ENCODE peak calls at places on chromosomes 1 and 21, in six cellular contexts. One of them, this sample, is unnamed.

GRCh38 chr1:202107801-202108731 is 14.7 kb upstream of the GPR37L1 start:
- DNase-seq in transverse colon: peak; percentile 87
- DNase-seq in psoas muscle: no peak
- DNase-seq in lower lobe of right lung: peak; percentile 53
- DNase-seq in MCF 10A: peak; percentile 91
- DNase-seq in brain microvascular endothelial cell: no peak
- DNase-seq in this sample: no peak

GRCh38 chr1:201336711-201337450 is 40.6 kb downstream of the TNNT2 start:
- DNase-seq in transverse colon: no peak
- DNase-seq in psoas muscle: no peak
- DNase-seq in lower lobe of right lung: peak; percentile 24
- DNase-seq in MCF 10A: no peak
- DNase-seq in brain microvascular endothelial cell: no peak
- DNase-seq in this sample: peak; percentile 62

GRCh38 chr21:42844411-42845113 is 34.8 kb downstream of the WDR4 start:
- DNase-seq in transverse colon: no peak
- DNase-seq in psoas muscle: peak; percentile 82
- DNase-seq in lower lobe of right lung: peak; percentile 78
- DNase-seq in MCF 10A: no peak
- DNase-seq in brain microvascular endothelial cell: no peak
- DNase-seq in this sample: peak; percentile 72

GRCh38 chr1:227959325-227959860 is 11.7 kb upstream of the WNT9A start:
- DNase-seq in transverse colon: no peak
- DNase-seq in psoas muscle: peak; percentile 17
- DNase-seq in lower lobe of right lung: no peak
- DNase-seq in MCF 10A: no peak
- DNase-seq in brain microvascular endothelial cell: no peak
- DNase-seq in this sample: no peak

GRCh38 chr1:44822981-44823451 is 14.7 kb downstream of the BTBD19 start:
- DNase-seq in transverse colon: peak; percentile 13
- DNase-seq in psoas muscle: peak; percentile 58
- DNase-seq in lower lobe of right lung: no peak
- DNase-seq in MCF 10A: no peak
- DNase-seq in brain microvascular endothelial cell: no peak
- DNase-seq in this sample: peak; percentile 90

GRCh38 chr1:18858070-18858688 is 1.3 kb downstream of the TAS1R2 start:
- DNase-seq in transverse colon: no peak
- DNase-seq in psoas muscle: no peak
- DNase-seq in lower lobe of right lung: no peak
- DNase-seq in MCF 10A: no peak
- DNase-seq in brain microvascular endothelial cell: no peak
- DNase-seq in this sample: no peak

GRCh38 chr1:217333939-217334338 is 297.0 kb downstream of the GPATCH2 start:
- DNase-seq in transverse colon: peak; percentile 9
- DNase-seq in psoas muscle: no peak
- DNase-seq in lower lobe of right lung: no peak
- DNase-seq in MCF 10A: peak; percentile 79
- DNase-seq in brain microvascular endothelial cell: no peak
- DNase-seq in this sample: no peak

GRCh38 chr1:235295902-235296350 is 32.1 kb downstream of the ARID4B start:
- DNase-seq in transverse colon: no peak
- DNase-seq in psoas muscle: no peak
- DNase-seq in lower lobe of right lung: no peak
- DNase-seq in MCF 10A: peak; percentile 20
- DNase-seq in brain microvascular endothelial cell: peak; percentile 88
- DNase-seq in this sample: no peak

GRCh38 chr1:203035111-203036000 is 9.1 kb downstream of the PPFIA4 start:
- DNase-seq in transverse colon: no peak
- DNase-seq in psoas muscle: peak; percentile 87
- DNase-seq in lower lobe of right lung: no peak
- DNase-seq in MCF 10A: no peak
- DNase-seq in brain microvascular endothelial cell: no peak
- DNase-seq in this sample: no peak

GRCh38 chr1:19179597-19180271 is 30.3 kb downstream of the UBR4 start:
- DNase-seq in transverse colon: no peak
- DNase-seq in psoas muscle: no peak
- DNase-seq in lower lobe of right lung: no peak
- DNase-seq in MCF 10A: peak; percentile 20
- DNase-seq in brain microvascular endothelial cell: peak; percentile 18
- DNase-seq in this sample: no peak

GRCh38 chr1:201807958-201808632 is 20.9 kb upstream of the IPO9 start:
- DNase-seq in transverse colon: no peak
- DNase-seq in psoas muscle: peak; percentile 46
- DNase-seq in lower lobe of right lung: no peak
- DNase-seq in MCF 10A: no peak
- DNase-seq in brain microvascular endothelial cell: no peak
- DNase-seq in this sample: no peak

GRCh38 chr1:106787511-106787910 is 269.0 kb upstream of the PRMT6 start:
- DNase-seq in transverse colon: no peak
- DNase-seq in psoas muscle: no peak
- DNase-seq in lower lobe of right lung: no peak
- DNase-seq in MCF 10A: no peak
- DNase-seq in brain microvascular endothelial cell: no peak
- DNase-seq in this sample: no peak

GRCh38 chr1:112513112-112513870 is 4.5 kb downstream of the WNT2B start:
- DNase-seq in transverse colon: peak; percentile 33
- DNase-seq in psoas muscle: no peak
- DNase-seq in lower lobe of right lung: no peak
- DNase-seq in MCF 10A: no peak
- DNase-seq in brain microvascular endothelial cell: peak; percentile 73
- DNase-seq in this sample: no peak

GRCh38 chr1:97277891-97278662 is 556.5 kb downstream of the PTBP2 start:
- DNase-seq in transverse colon: no peak
- DNase-seq in psoas muscle: no peak
- DNase-seq in lower lobe of right lung: no peak
- DNase-seq in MCF 10A: peak; percentile 87
- DNase-seq in brain microvascular endothelial cell: no peak
- DNase-seq in this sample: no peak

GRCh38 chr1:45499415-45499769 is 481 bp downstream of the CCDC163 start:
- DNase-seq in transverse colon: no peak
- DNase-seq in psoas muscle: no peak
- DNase-seq in lower lobe of right lung: no peak
- DNase-seq in MCF 10A: no peak
- DNase-seq in brain microvascular endothelial cell: no peak
- DNase-seq in this sample: no peak

GRCh38 chr1:201448981-201449380 is 20.0 kb downstream of the PHLDA3 start:
- DNase-seq in transverse colon: no peak
- DNase-seq in psoas muscle: no peak
- DNase-seq in lower lobe of right lung: no peak
- DNase-seq in MCF 10A: no peak
- DNase-seq in brain microvascular endothelial cell: no peak
- DNase-seq in this sample: no peak

GRCh38 chr1:204102029-204102611 is 29.2 kb downstream of the SOX13 start:
- DNase-seq in transverse colon: no peak
- DNase-seq in psoas muscle: no peak
- DNase-seq in lower lobe of right lung: no peak
- DNase-seq in MCF 10A: no peak
- DNase-seq in brain microvascular endothelial cell: no peak
- DNase-seq in this sample: no peak

GRCh38 chr1:40316595-40317393 is at the start of gene COL9A2:
- DNase-seq in transverse colon: peak; percentile 66
- DNase-seq in psoas muscle: no peak
- DNase-seq in lower lobe of right lung: peak; percentile 63
- DNase-seq in MCF 10A: peak; percentile 9
- DNase-seq in brain microvascular endothelial cell: no peak
- DNase-seq in this sample: no peak

GRCh38 chr1:33088119-33088906 is 7.4 kb downstream of the AZIN2 start:
- DNase-seq in transverse colon: no peak
- DNase-seq in psoas muscle: no peak
- DNase-seq in lower lobe of right lung: no peak
- DNase-seq in MCF 10A: no peak
- DNase-seq in brain microvascular endothelial cell: no peak
- DNase-seq in this sample: no peak

GRCh38 chr1:109718495-109718894 is 6.4 kb downstream of the GSTM5 start:
- DNase-seq in transverse colon: no peak
- DNase-seq in psoas muscle: no peak
- DNase-seq in lower lobe of right lung: no peak
- DNase-seq in MCF 10A: peak; percentile 13
- DNase-seq in brain microvascular endothelial cell: no peak
- DNase-seq in this sample: no peak

GRCh38 chr1:233383984-233384383 is 56.5 kb downstream of the MAP3K21 start:
- DNase-seq in transverse colon: no peak
- DNase-seq in psoas muscle: no peak
- DNase-seq in lower lobe of right lung: no peak
- DNase-seq in MCF 10A: no peak
- DNase-seq in brain microvascular endothelial cell: no peak
- DNase-seq in this sample: no peak

GRCh38 chr1:33762099-33762830 is 101.6 kb upstream of the HMGB4 start:
- DNase-seq in transverse colon: no peak
- DNase-seq in psoas muscle: no peak
- DNase-seq in lower lobe of right lung: no peak
- DNase-seq in MCF 10A: no peak
- DNase-seq in brain microvascular endothelial cell: no peak
- DNase-seq in this sample: no peak

GRCh38 chr1:235998812-235999211 is 66.1 kb downstream of the NID1 start:
- DNase-seq in transverse colon: no peak
- DNase-seq in psoas muscle: no peak
- DNase-seq in lower lobe of right lung: no peak
- DNase-seq in MCF 10A: peak; percentile 73
- DNase-seq in brain microvascular endothelial cell: no peak
- DNase-seq in this sample: no peak

GRCh38 chr1:231040800-231041704 is 998 bp upstream of the FAM89A start:
- DNase-seq in transverse colon: no peak
- DNase-seq in psoas muscle: peak; percentile 54
- DNase-seq in lower lobe of right lung: no peak
- DNase-seq in MCF 10A: no peak
- DNase-seq in brain microvascular endothelial cell: no peak
- DNase-seq in this sample: no peak

GRCh38 chr1:27725374-27726172 is at the start of gene FAM76A:
- DNase-seq in transverse colon: peak; percentile 100
- DNase-seq in psoas muscle: peak; percentile 100
- DNase-seq in lower lobe of right lung: peak; percentile 100
- DNase-seq in MCF 10A: peak; percentile 98
- DNase-seq in brain microvascular endothelial cell: peak; percentile 98
- DNase-seq in this sample: peak; percentile 99
- TF ChIP-seq CTCF in transverse colon: peak; percentile 41
- TF ChIP-seq CTCF in psoas muscle: peak; percentile 34
- TF ChIP-seq CTCF in lower lobe of right lung: peak; percentile 66
- TF ChIP-seq CTCF in MCF 10A: peak; percentile 23
- TF ChIP-seq CTCF in brain microvascular endothelial cell: peak; percentile 57
- TF ChIP-seq CTCF in this sample: peak; percentile 79

DNA sequence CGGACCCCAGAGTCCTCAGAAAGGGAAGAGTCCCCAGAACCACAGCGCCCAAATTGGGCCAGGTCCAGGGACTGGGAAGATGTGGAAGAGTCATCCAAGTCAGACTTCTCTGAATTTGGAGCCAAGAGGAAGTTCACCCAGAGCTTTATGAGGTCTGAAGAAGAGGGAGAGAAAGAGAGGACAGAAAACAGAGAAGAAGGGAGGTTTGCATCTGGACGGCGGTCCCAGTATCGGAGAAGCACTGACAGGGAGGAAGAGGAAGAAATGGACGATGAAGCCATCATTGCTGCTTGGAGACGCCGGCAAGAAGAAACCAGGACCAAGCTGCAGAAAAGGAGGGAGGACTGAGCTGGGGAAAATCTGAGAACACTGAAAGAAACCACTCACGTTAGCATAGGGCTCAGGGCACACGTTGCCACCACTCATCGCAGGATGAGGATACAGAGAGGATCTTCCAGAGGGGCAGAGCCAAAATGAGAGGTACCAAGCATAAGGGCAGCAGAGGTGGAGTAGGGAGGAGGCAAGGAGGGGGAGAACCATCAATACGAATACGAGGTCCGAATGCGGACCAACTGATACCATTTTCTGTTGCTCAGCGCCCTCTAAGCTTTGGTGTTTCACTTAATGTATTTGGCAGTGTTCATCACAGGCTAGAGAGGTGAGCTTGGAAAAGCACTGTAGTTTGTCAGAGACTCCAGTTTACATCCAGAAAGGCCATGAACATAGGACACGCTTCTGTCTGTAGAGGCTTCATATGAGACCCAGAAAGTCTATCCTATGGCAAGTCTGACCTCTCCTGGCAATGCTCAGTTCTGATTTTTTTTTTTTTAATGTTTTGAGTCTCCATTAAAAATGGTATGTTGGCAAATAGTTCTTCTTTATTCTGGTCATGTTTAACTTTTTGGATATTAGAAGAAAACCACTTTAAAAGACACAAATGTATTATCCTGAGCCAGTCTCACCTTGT is 34.7 kb downstream of the STYXL2 start:
- DNase-seq in transverse colon: no peak
- DNase-seq in psoas muscle: no peak
- DNase-seq in lower lobe of right lung: no peak
- DNase-seq in MCF 10A: peak; percentile 31
- DNase-seq in brain microvascular endothelial cell: no peak
- DNase-seq in this sample: no peak
- TF ChIP-seq CTCF in transverse colon: no peak
- TF ChIP-seq CTCF in psoas muscle: no peak
- TF ChIP-seq CTCF in lower lobe of right lung: no peak
- TF ChIP-seq CTCF in MCF 10A: peak; percentile 43
- TF ChIP-seq CTCF in brain microvascular endothelial cell: no peak
- TF ChIP-seq CTCF in this sample: peak; percentile 71

DNA sequence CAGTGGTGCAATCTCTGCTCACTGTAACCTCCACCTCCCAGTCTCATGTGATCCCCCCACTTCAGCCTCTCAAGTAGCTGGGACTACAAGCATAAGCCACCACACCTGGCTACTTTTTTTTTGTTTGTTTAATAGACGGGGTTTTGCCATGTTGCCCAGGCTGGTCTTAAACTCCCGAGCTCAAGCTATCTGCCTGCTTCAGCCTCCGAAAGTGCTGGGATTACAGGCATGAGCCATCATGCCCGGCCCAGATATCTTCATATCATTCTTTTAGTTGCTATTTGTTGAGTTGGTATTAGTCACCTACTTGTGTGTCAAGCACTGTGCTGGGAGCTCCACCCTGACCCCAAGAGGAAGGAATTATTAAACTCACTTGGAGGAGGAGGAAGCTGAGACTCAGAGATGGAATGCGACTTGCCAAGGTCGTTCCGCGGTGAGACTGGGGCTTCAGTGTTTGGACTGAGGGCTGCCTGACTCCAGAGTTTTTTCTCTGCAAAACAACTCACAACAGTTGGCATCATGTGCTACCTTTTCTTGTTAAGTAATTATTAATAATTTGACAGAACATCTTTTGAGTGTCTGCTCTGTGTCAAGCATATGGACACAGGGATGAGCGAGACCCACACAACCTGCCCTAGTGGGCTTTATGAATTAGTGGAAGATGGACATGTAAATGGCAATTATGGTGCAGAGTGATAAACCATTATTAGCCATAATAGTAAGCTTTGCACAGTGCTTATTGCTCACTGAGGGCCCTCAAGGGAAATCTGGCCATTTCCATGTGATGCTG is 132.0 kb downstream of the FOXD2 start:
- DNase-seq in transverse colon: peak; percentile 63
- DNase-seq in psoas muscle: no peak
- DNase-seq in lower lobe of right lung: peak; percentile 70
- DNase-seq in MCF 10A: peak; percentile 86
- DNase-seq in brain microvascular endothelial cell: peak; percentile 87
- DNase-seq in this sample: no peak
- TF ChIP-seq CTCF in transverse colon: peak; percentile 40
- TF ChIP-seq CTCF in psoas muscle: no peak
- TF ChIP-seq CTCF in lower lobe of right lung: peak; percentile 58
- TF ChIP-seq CTCF in MCF 10A: peak; percentile 33
- TF ChIP-seq CTCF in brain microvascular endothelial cell: peak; percentile 73
- TF ChIP-seq CTCF in this sample: peak; percentile 83

GRCh38 chr1:6445062-6445763 is 20.6 kb downstream of the ESPN start:
- DNase-seq in transverse colon: peak; percentile 74
- DNase-seq in psoas muscle: no peak
- DNase-seq in lower lobe of right lung: no peak
- DNase-seq in MCF 10A: peak; percentile 52
- DNase-seq in brain microvascular endothelial cell: no peak
- DNase-seq in this sample: peak; percentile 86
- TF ChIP-seq CTCF in transverse colon: peak; percentile 65
- TF ChIP-seq CTCF in psoas muscle: peak; percentile 40
- TF ChIP-seq CTCF in lower lobe of right lung: peak; percentile 63
- TF ChIP-seq CTCF in MCF 10A: peak; percentile 32
- TF ChIP-seq CTCF in brain microvascular endothelial cell: peak; percentile 72
- TF ChIP-seq CTCF in this sample: peak; percentile 71

This sample was measured in chondrocyte.